ENCODE peak calls at places on chromosomes 7 and 10, in five cellular contexts. P is H1, D is endodermal cell, M is cardiac muscle cell, R is iris pigment epithelial cell. E is an unnamed sample.

GRCh38 chr10:15725603-15726002 is 5.9 kb upstream of the ITGA8 start:
- DNase-seq in M (peak; percentile 74), P (no peak), D (peak; percentile 53), R (peak; percentile 67), E (no peak)

GRCh38 chr7:151565541-151565940 is 45.8 kb upstream of the RHEB start:
- DNase-seq in R (peak; percentile 80), D (no peak), P (no peak), M (no peak), E (no peak)

GRCh38 chr7:127865466-127865865 is 165.8 kb downstream of the LRRC4 start:
- DNase-seq in P (no peak), M (no peak), D (no peak), R (peak; percentile 83), E (no peak)

GRCh38 chr10:61024801-61025201 is 80.8 kb upstream of the RHOBTB1 start:
- DNase-seq in M (peak; percentile 52), D (peak; percentile 74), P (no peak), R (peak; percentile 23), E (peak; percentile 9)

GRCh38 chr10:88401671-88402347 is 181.3 kb downstream of the RNLS start:
- DNase-seq in R (peak; percentile 50), P (no peak), M (no peak), D (no peak), E (no peak)

GRCh38 chr7:150378853-150379589 is at the start of gene ZNF775:
- DNase-seq in M (peak; percentile 98), P (peak; percentile 93), R (peak; percentile 93), D (peak; percentile 98), E (peak; percentile 94)

GRCh38 chr10:91579351-91579985 is 53.4 kb downstream of the PPP1R3C start:
- DNase-seq in P (no peak), M (no peak), R (peak; percentile 50), D (no peak), E (no peak)

GRCh38 chr10:76769587-76769986 is 868.0 kb downstream of the KCNMA1 start:
- DNase-seq in P (no peak), D (no peak), M (no peak), R (no peak), E (no peak)

GRCh38 chr7:137772748-137773147 is 74.0 kb downstream of the DGKI start:
- DNase-seq in D (no peak), R (peak; percentile 83), M (no peak), P (no peak), E (no peak)

GRCh38 chr10:99859585-99859984 is 77.1 kb downstream of the ABCC2 start:
- DNase-seq in R (no peak), D (peak; percentile 86), M (peak; percentile 55), P (no peak), E (no peak)

GRCh38 chr7:46934198-46934825 is 647.6 kb downstream of the TNS3 start:
- DNase-seq in D (no peak), R (peak; percentile 76), P (no peak), M (no peak), E (no peak)

GRCh38 chr7:107826451-107826850 is 23.4 kb upstream of the SLC26A3 start:
- DNase-seq in R (no peak), D (no peak), M (no peak), P (no peak), E (no peak)

GRCh38 chr10:35784751-35785150 is 142.7 kb upstream of the FZD8 start:
- DNase-seq in M (no peak), D (no peak), P (no peak), R (no peak), E (no peak)

GRCh38 chr7:99953649-99954048 is 22.2 kb downstream of the AZGP1 start:
- DNase-seq in D (no peak), R (peak; percentile 47), P (no peak), M (no peak), E (no peak)

GRCh38 chr7:94394058-94394398 is 667 bp upstream of the COL1A2 start:
- DNase-seq in P (peak; percentile 79), M (no peak), D (no peak), R (peak; percentile 69), E (no peak)

GRCh38 chr10:121592155-121592890 is 5.9 kb downstream of the FGFR2 start:
- DNase-seq in P (no peak), D (no peak), M (no peak), R (no peak), E (no peak)

GRCh38 chr7:4201566-4201965 is 480.5 kb upstream of the FOXK1 start:
- DNase-seq in M (no peak), R (no peak), D (no peak), P (no peak), E (no peak)

GRCh38 chr10:66762218-66762729 is 163.6 kb upstream of the LRRTM3 start:
- DNase-seq in M (no peak), D (no peak), R (no peak), P (no peak), E (no peak)

GRCh38 chr10:68251146-68251545 is 19.2 kb upstream of the ATOH7 start:
- DNase-seq in D (peak; percentile 65), R (no peak), P (no peak), M (no peak), E (no peak)

GRCh38 chr7:101870361-101871062 is 53.1 kb downstream of the CUX1 start:
- DNase-seq in M (no peak), R (peak; percentile 43), P (no peak), D (peak; percentile 87), E (no peak)

GRCh38 chr7:26250239-26250638 is 41.4 kb upstream of the SNX10 start:
- DNase-seq in M (no peak), P (no peak), R (no peak), D (no peak), E (no peak)

GRCh38 chr10:92407305-92408016 is 116.5 kb downstream of the MARCHF5 start:
- DNase-seq in D (no peak), R (peak; percentile 40), P (no peak), M (no peak), E (no peak)

GRCh38 chr10:106973716-106974115 is 190.8 kb downstream of the SORCS1 start:
- DNase-seq in P (no peak), M (no peak), R (no peak), D (no peak), E (no peak)

GRCh38 chr7:5692112-5692844 is 89.2 kb downstream of the RNF216 start:
- DNase-seq in P (no peak), R (peak; percentile 98), M (no peak), D (no peak), E (no peak)

GRCh38 chr7:37230221-37230620 is 218.4 kb downstream of the ELMO1 start:
- DNase-seq in R (no peak), D (no peak), P (no peak), M (no peak), E (no peak)

GRCh38 chr10:31549936-31550335 is 230.9 kb downstream of the ZEB1 start:
- DNase-seq in R (peak; percentile 54), P (no peak), M (no peak), D (no peak), E (no peak)

GRCh38 chr10:49606981-49607535 is 3.1 kb upstream of the SLC18A3 start:
- DNase-seq in P (peak; percentile 95), M (peak; percentile 91), R (peak; percentile 75), D (peak; percentile 97), E (peak; percentile 78)

GRCh38 chr10:78857193-78857592 is 211.6 kb upstream of the ZMIZ1 start:
- DNase-seq in P (no peak), M (no peak), D (no peak), R (no peak), E (no peak)

GRCh38 chr10:73296946-73297345 is 44.5 kb upstream of the MRPS16 start:
- DNase-seq in P (no peak), R (no peak), M (no peak), D (no peak), E (no peak)

GRCh38 chr10:113402602-113403001 is 150.3 kb upstream of the HABP2 start:
- DNase-seq in D (no peak), R (no peak), P (no peak), M (no peak), E (no peak)

GRCh38 chr10:125102216-125102615 is 58.1 kb downstream of the CTBP2 start:
- DNase-seq in D (no peak), R (peak; percentile 86), M (no peak), P (no peak), E (no peak)

GRCh38 chr10:71082930-71083329 is 129.4 kb upstream of the UNC5B start:
- DNase-seq in M (no peak), R (no peak), D (no peak), P (peak; percentile 14), E (no peak)

GRCh38 chr10:456486-456885 is 233.0 kb downstream of the DIP2C start:
- DNase-seq in M (no peak), P (no peak), R (no peak), D (no peak), E (no peak)

GRCh38 chr7:118041336-118041878 is 142.6 kb upstream of the LSM8 start:
- DNase-seq in D (no peak), P (no peak), R (no peak), M (no peak), E (no peak)

GRCh38 chr10:47098964-47099363 is 187.7 kb downstream of the PTPN20 start:
- DNase-seq in R (no peak), D (peak; percentile 19), P (no peak), M (no peak), E (no peak)

GRCh38 chr7:99839560-99840011 is 11.8 kb downstream of the CYP3A43 start:
- DNase-seq in D (peak; percentile 57), P (peak; percentile 49), M (no peak), R (no peak), E (no peak)

GRCh38 chr10:114239117-114239993 is at the start of gene VWA2:
- DNase-seq in R (no peak), M (peak; percentile 70), D (peak; percentile 88), P (peak; percentile 86), E (peak; percentile 21)

GRCh38 chr10:108204528-108205313 is 1040.2 kb upstream of the SORCS1 start:
- DNase-seq in M (peak; percentile 76), P (no peak), D (peak; percentile 69), R (no peak), E (peak; percentile 48)

E was measured in neuronal stem cell.